ENCODE peak calls at places on chromosome 4, in four cellular contexts. One of them, this sample, is unnamed.

GRCh38 chr4:123479944-123480343 is 83.3 kb downstream of the SPRY1 start:
- DNase-seq in Calu3: peak; percentile 28
- DNase-seq in IMR-90: peak; percentile 10
- DNase-seq in cardiac fibroblast: peak; percentile 20
- DNase-seq in this sample: no peak

GRCh38 chr4:56129431-56129861 is 180.7 kb downstream of the CEP135 start:
- DNase-seq in Calu3: peak; percentile 78
- DNase-seq in IMR-90: no peak
- DNase-seq in cardiac fibroblast: peak; percentile 69
- DNase-seq in this sample: no peak

GRCh38 chr4:152363904-152364303 is 172.0 kb downstream of the FBXW7 start:
- DNase-seq in Calu3: no peak
- DNase-seq in IMR-90: no peak
- DNase-seq in cardiac fibroblast: no peak
- DNase-seq in this sample: no peak

GRCh38 chr4:185020293-185020808 is 2.1 kb downstream of the HELT start:
- DNase-seq in Calu3: no peak
- DNase-seq in IMR-90: no peak
- DNase-seq in cardiac fibroblast: no peak
- DNase-seq in this sample: no peak

GRCh38 chr4:55784747-55785146 is 34.8 kb upstream of the EXOC1L start:
- DNase-seq in Calu3: no peak
- DNase-seq in IMR-90: no peak
- DNase-seq in cardiac fibroblast: no peak
- DNase-seq in this sample: no peak

GRCh38 chr4:154491341-154491679 is 289 bp downstream of the DCHS2 start:
- DNase-seq in Calu3: no peak
- DNase-seq in IMR-90: peak; percentile 5
- DNase-seq in cardiac fibroblast: peak; percentile 13
- DNase-seq in this sample: no peak

GRCh38 chr4:5050520-5050955 is 742 bp upstream of the STK32B start:
- DNase-seq in Calu3: peak; percentile 41
- DNase-seq in IMR-90: peak; percentile 83
- DNase-seq in cardiac fibroblast: peak; percentile 82
- DNase-seq in this sample: peak; percentile 60

GRCh38 chr4:154640999-154641398 is 28.5 kb upstream of the FGG start:
- DNase-seq in Calu3: no peak
- DNase-seq in IMR-90: no peak
- DNase-seq in cardiac fibroblast: no peak
- DNase-seq in this sample: no peak

GRCh38 chr4:47510506-47511143 is 25.6 kb downstream of the ATP10D start:
- DNase-seq in Calu3: no peak
- DNase-seq in IMR-90: peak; percentile 43
- DNase-seq in cardiac fibroblast: peak; percentile 48
- DNase-seq in this sample: peak; percentile 23

GRCh38 chr4:183342541-183343533 is 20.6 kb upstream of the CLDN24 start:
- DNase-seq in Calu3: no peak
- DNase-seq in IMR-90: no peak
- DNase-seq in cardiac fibroblast: no peak
- DNase-seq in this sample: no peak

GRCh38 chr4:6873792-6874461 is 35.7 kb upstream of the TBC1D14 start:
- DNase-seq in Calu3: peak; percentile 64
- DNase-seq in IMR-90: peak; percentile 62
- DNase-seq in cardiac fibroblast: peak; percentile 79
- DNase-seq in this sample: peak; percentile 40

GRCh38 chr4:3010998-3011397 is 47.6 kb downstream of the GRK4 start:
- DNase-seq in Calu3: no peak
- DNase-seq in IMR-90: peak; percentile 78
- DNase-seq in cardiac fibroblast: peak; percentile 54
- DNase-seq in this sample: peak; percentile 89

GRCh38 chr4:14897217-14897616 is 105.1 kb upstream of the CPEB2 start:
- DNase-seq in Calu3: no peak
- DNase-seq in IMR-90: no peak
- DNase-seq in cardiac fibroblast: no peak
- DNase-seq in this sample: no peak

GRCh38 chr4:89836897-89837384 is at the start of gene SNCA:
- DNase-seq in Calu3: peak; percentile 72
- DNase-seq in IMR-90: peak; percentile 21
- DNase-seq in cardiac fibroblast: peak; percentile 55
- DNase-seq in this sample: no peak

GRCh38 chr4:119300072-119300387 is 21.9 kb downstream of the FABP2 start:
- DNase-seq in Calu3: peak; percentile 13
- DNase-seq in IMR-90: peak; percentile 59
- DNase-seq in cardiac fibroblast: peak; percentile 77
- DNase-seq in this sample: peak; percentile 66

GRCh38 chr4:142778908-142779307 is 67.2 kb downstream of the INPP4B start:
- DNase-seq in Calu3: no peak
- DNase-seq in IMR-90: peak; percentile 28
- DNase-seq in cardiac fibroblast: peak; percentile 31
- DNase-seq in this sample: peak; percentile 21

GRCh38 chr4:185999207-185999606 is 69.7 kb upstream of the TLR3 start:
- DNase-seq in Calu3: no peak
- DNase-seq in IMR-90: no peak
- DNase-seq in cardiac fibroblast: no peak
- DNase-seq in this sample: no peak

GRCh38 chr4:35461931-35462659 is 782.2 kb downstream of the ARAP2 start:
- DNase-seq in Calu3: no peak
- DNase-seq in IMR-90: no peak
- DNase-seq in cardiac fibroblast: no peak
- DNase-seq in this sample: no peak

GRCh38 chr4:15402974-15403373 is 24.9 kb upstream of the C1QTNF7 start:
- DNase-seq in Calu3: no peak
- DNase-seq in IMR-90: no peak
- DNase-seq in cardiac fibroblast: no peak
- DNase-seq in this sample: no peak

GRCh38 chr4:141448490-141448889 is 187.9 kb upstream of the IL15 start:
- DNase-seq in Calu3: no peak
- DNase-seq in IMR-90: peak; percentile 65
- DNase-seq in cardiac fibroblast: no peak
- DNase-seq in this sample: no peak

GRCh38 chr4:28360681-28361080 is 1500.0 kb downstream of the STIM2 start:
- DNase-seq in Calu3: no peak
- DNase-seq in IMR-90: peak; percentile 52
- DNase-seq in cardiac fibroblast: no peak
- DNase-seq in this sample: no peak

GRCh38 chr4:77665381-77666069 is 59.9 kb downstream of the CXCL13 start:
- DNase-seq in Calu3: no peak
- DNase-seq in IMR-90: no peak
- DNase-seq in cardiac fibroblast: no peak
- DNase-seq in this sample: no peak

GRCh38 chr4:167290684-167291083 is 56.4 kb upstream of the SPOCK3 start:
- DNase-seq in Calu3: no peak
- DNase-seq in IMR-90: no peak
- DNase-seq in cardiac fibroblast: peak; percentile 43
- DNase-seq in this sample: no peak

GRCh38 chr4:12924253-12924652 is 559.9 kb downstream of the RAB28 start:
- DNase-seq in Calu3: no peak
- DNase-seq in IMR-90: no peak
- DNase-seq in cardiac fibroblast: no peak
- DNase-seq in this sample: no peak

GRCh38 chr4:94995684-94996394 is 238.1 kb downstream of the BMPR1B start:
- DNase-seq in Calu3: no peak
- DNase-seq in IMR-90: peak; percentile 29
- DNase-seq in cardiac fibroblast: peak; percentile 57
- DNase-seq in this sample: no peak

GRCh38 chr4:172898715-172899114 is 269.9 kb upstream of the GALNT7 start:
- DNase-seq in Calu3: peak; percentile 38
- DNase-seq in IMR-90: no peak
- DNase-seq in cardiac fibroblast: no peak
- DNase-seq in this sample: no peak

GRCh38 chr4:143026459-143027170 is 158.1 kb upstream of the USP38 start:
- DNase-seq in Calu3: no peak
- DNase-seq in IMR-90: peak; percentile 7
- DNase-seq in cardiac fibroblast: no peak
- DNase-seq in this sample: no peak

GRCh38 chr4:68368566-68369473 is 18.9 kb upstream of the YTHDC1 start:
- DNase-seq in Calu3: peak; percentile 40
- DNase-seq in IMR-90: peak; percentile 69
- DNase-seq in cardiac fibroblast: peak; percentile 51
- DNase-seq in this sample: peak; percentile 83

GRCh38 chr4:86592553-86593249 is 1.4 kb upstream of the PTPN13 start:
- DNase-seq in Calu3: no peak
- DNase-seq in IMR-90: peak; percentile 6
- DNase-seq in cardiac fibroblast: no peak
- DNase-seq in this sample: peak; percentile 23

GRCh38 chr4:21778702-21779101 is 169.9 kb downstream of the KCNIP4 start:
- DNase-seq in Calu3: peak; percentile 12
- DNase-seq in IMR-90: no peak
- DNase-seq in cardiac fibroblast: no peak
- DNase-seq in this sample: no peak

GRCh38 chr4:177761692-177762091 is 319.5 kb upstream of the AGA start:
- DNase-seq in Calu3: no peak
- DNase-seq in IMR-90: no peak
- DNase-seq in cardiac fibroblast: no peak
- DNase-seq in this sample: no peak

GRCh38 chr4:151409470-151410313 is 716 bp downstream of the FHIP1A start:
- DNase-seq in Calu3: peak; percentile 75
- DNase-seq in IMR-90: no peak
- DNase-seq in cardiac fibroblast: peak; percentile 17
- DNase-seq in this sample: no peak

GRCh38 chr4:165684177-165684870 is 188.7 kb upstream of the TLL1 start:
- DNase-seq in Calu3: no peak
- DNase-seq in IMR-90: no peak
- DNase-seq in cardiac fibroblast: peak; percentile 60
- DNase-seq in this sample: peak; percentile 36

GRCh38 chr4:152738812-152739211 is 40.7 kb downstream of the TIGD4 start:
- DNase-seq in Calu3: peak; percentile 3
- DNase-seq in IMR-90: peak; percentile 3
- DNase-seq in cardiac fibroblast: peak; percentile 20
- DNase-seq in this sample: no peak

GRCh38 chr4:82201805-82202636 is 171.8 kb downstream of the HNRNPD start:
- DNase-seq in Calu3: peak; percentile 62
- DNase-seq in IMR-90: peak; percentile 27
- DNase-seq in cardiac fibroblast: peak; percentile 69
- DNase-seq in this sample: peak; percentile 7

GRCh38 chr4:38145741-38146140 is 185.5 kb downstream of the PTTG2 start:
- DNase-seq in Calu3: no peak
- DNase-seq in IMR-90: peak; percentile 98
- DNase-seq in cardiac fibroblast: peak; percentile 94
- DNase-seq in this sample: peak; percentile 88

GRCh38 chr4:179029683-179030082 is 1587.4 kb upstream of the AGA start:
- DNase-seq in Calu3: no peak
- DNase-seq in IMR-90: no peak
- DNase-seq in cardiac fibroblast: no peak
- DNase-seq in this sample: no peak
- TF ChIP-seq CTCF in Calu3: no peak
- TF ChIP-seq CTCF in IMR-90: no peak
- TF ChIP-seq CTCF in cardiac fibroblast: no peak
- TF ChIP-seq CTCF in this sample: no peak

GRCh38 chr4:179624768-179625181 is 2182.5 kb upstream of the AGA start:
- DNase-seq in Calu3: peak; percentile 19
- DNase-seq in IMR-90: peak; percentile 89
- DNase-seq in cardiac fibroblast: peak; percentile 10
- DNase-seq in this sample: no peak

GRCh38 chr4:179625391-179625790 is 2183.2 kb upstream of the AGA start:
- DNase-seq in Calu3: no peak
- DNase-seq in IMR-90: peak; percentile 91
- DNase-seq in cardiac fibroblast: peak; percentile 4
- DNase-seq in this sample: no peak

DNA sequence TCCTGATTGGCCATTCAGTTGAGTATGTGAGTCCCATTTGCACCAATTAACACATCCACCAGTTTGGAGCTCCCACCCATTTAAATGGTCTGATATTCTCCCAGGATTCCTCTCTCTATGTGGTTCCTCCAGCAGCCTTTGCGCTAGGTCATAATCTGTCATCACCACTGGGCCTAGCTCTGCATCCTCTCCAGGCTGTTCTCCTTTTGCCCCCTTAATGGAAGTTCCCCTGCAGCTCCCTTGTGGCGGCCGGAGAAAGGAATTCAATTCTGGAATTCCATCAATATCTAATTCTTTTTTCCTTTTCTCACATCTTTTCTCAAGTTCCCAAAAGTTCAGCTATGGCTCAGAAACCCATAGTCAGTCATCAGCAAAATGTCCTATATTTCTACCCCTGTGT is 2184.4 kb upstream of the AGA start:
- DNase-seq in Calu3: no peak
- DNase-seq in IMR-90: no peak
- DNase-seq in cardiac fibroblast: no peak
- DNase-seq in this sample: no peak
- TF ChIP-seq CTCF in Calu3: no peak
- TF ChIP-seq CTCF in IMR-90: peak; percentile 18
- TF ChIP-seq CTCF in cardiac fibroblast: no peak
- TF ChIP-seq CTCF in this sample: no peak

GRCh38 chr4:121096629-121097028 is 24.3 kb upstream of the NDNF start:
- DNase-seq in Calu3: no peak
- DNase-seq in IMR-90: peak; percentile 52
- DNase-seq in cardiac fibroblast: peak; percentile 53
- DNase-seq in this sample: peak; percentile 46
- TF ChIP-seq CTCF in Calu3: peak; percentile 17
- TF ChIP-seq CTCF in IMR-90: peak; percentile 73
- TF ChIP-seq CTCF in cardiac fibroblast: peak; percentile 46
- TF ChIP-seq CTCF in this sample: peak; percentile 83

GRCh38 chr4:67288964-67289363 is 256.3 kb downstream of the CENPC start:
- DNase-seq in Calu3: peak; percentile 7
- DNase-seq in IMR-90: no peak
- DNase-seq in cardiac fibroblast: peak; percentile 5
- DNase-seq in this sample: no peak
- TF ChIP-seq CTCF in Calu3: no peak
- TF ChIP-seq CTCF in IMR-90: peak; percentile 6
- TF ChIP-seq CTCF in cardiac fibroblast: peak; percentile 21
- TF ChIP-seq CTCF in this sample: peak; percentile 26

DNA sequence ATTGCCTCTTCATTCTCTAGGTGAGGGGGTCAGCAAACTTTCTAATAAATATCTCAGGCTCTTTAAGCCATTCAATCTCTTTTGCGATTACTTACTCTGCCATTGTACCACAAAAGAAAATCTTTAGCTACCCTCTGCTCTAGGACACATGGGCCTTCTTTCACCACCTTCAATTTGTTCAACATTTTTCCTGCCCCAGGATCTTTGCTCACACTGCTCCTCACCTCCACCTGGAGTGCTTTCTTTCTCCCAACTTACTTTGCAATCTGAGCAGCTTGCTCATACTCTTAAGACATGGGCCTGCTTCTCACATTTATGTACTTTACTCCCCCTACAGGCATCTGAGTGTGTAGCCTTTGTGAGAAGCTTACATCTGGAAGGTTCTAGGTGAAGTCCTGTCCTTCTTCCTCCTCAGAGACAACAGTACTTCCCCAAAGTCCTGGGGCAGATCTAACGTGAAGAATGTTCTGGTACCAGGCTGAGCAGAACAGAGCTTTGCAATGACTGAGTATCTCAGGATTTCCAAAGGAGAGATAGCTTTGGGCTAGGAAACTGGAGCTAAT is 55.0 kb upstream of the PRDM5 start:
- DNase-seq in Calu3: peak; percentile 10
- DNase-seq in IMR-90: peak; percentile 70
- DNase-seq in cardiac fibroblast: peak; percentile 77
- DNase-seq in this sample: peak; percentile 64
- TF ChIP-seq CTCF in Calu3: no peak
- TF ChIP-seq CTCF in IMR-90: peak; percentile 68
- TF ChIP-seq CTCF in cardiac fibroblast: peak; percentile 74
- TF ChIP-seq CTCF in this sample: peak; percentile 74